ENCODE peak calls at places on chromosomes 11 and 22, in six cellular contexts. G is fibroblast of lung, K is fibroblast of pulmonary artery, P is lower leg skin, I is body of pancreas, J is GM12865. A is an unnamed sample.

GRCh38 chr11:62001450-62002178 is 34.2 kb upstream of the FTH1 start:
- DNase-seq in J (no peak), I (peak; percentile 92), P (no peak), K (peak; percentile 71), G (peak; percentile 46), A (peak; percentile 67)

GRCh38 chr11:35292290-35292689 is 127.1 kb downstream of the SLC1A2 start:
- DNase-seq in G (no peak), J (no peak), P (no peak), K (no peak), I (no peak), A (no peak)

GRCh38 chr11:2912498-2912897 is 16.7 kb downstream of the PHLDA2 start:
- DNase-seq in J (no peak), P (no peak), K (peak; percentile 65), I (peak; percentile 98), G (peak; percentile 74), A (no peak)

GRCh38 chr11:33479216-33479615 is 221.4 kb downstream of the C11orf91 start:
- DNase-seq in K (no peak), G (no peak), J (no peak), P (no peak), I (no peak), A (no peak)

GRCh38 chr11:73176145-73176891 is 34.2 kb upstream of the FCHSD2 start:
- DNase-seq in P (no peak), G (no peak), K (no peak), I (no peak), J (peak; percentile 34), A (no peak)

GRCh38 chr22:27531782-27532530 is 269.6 kb downstream of the MN1 start:
- DNase-seq in P (no peak), K (peak; percentile 86), I (no peak), G (peak; percentile 73), J (no peak), A (peak; percentile 68)

GRCh38 chr11:78840190-78840589 is 265.5 kb upstream of the NARS2 start:
- DNase-seq in P (no peak), I (no peak), J (no peak), G (peak; percentile 97), K (peak; percentile 29), A (no peak)

GRCh38 chr11:126059238-126059761 is 3.4 kb downstream of the CDON start:
- DNase-seq in K (no peak), P (no peak), I (no peak), G (no peak), J (no peak), A (no peak)

GRCh38 chr11:68749501-68750196 is 1.7 kb downstream of the TESMIN start:
- DNase-seq in P (no peak), J (no peak), I (no peak), G (peak; percentile 15), K (peak; percentile 20), A (no peak)

GRCh38 chr22:19701420-19702145 is 12.7 kb upstream of the SEPTIN5 start:
- DNase-seq in P (no peak), I (no peak), J (no peak), K (no peak), G (no peak), A (no peak)

GRCh38 chr22:31161386-31161785 is 1.4 kb downstream of the RNF185 start:
- DNase-seq in I (no peak), G (no peak), J (no peak), P (no peak), K (no peak), A (no peak)
- H3K4me3 ChIP-seq in I (no peak overlapping the region), G (peak overlapping the region; percentile 92), J (no peak overlapping the region), P (no peak overlapping the region), K (peak overlapping the region; percentile 77), A (peak overlapping the region; percentile 97)

GRCh38 chr22:22870577-22871398 is 16.8 kb upstream of the IGLL5 start:
- DNase-seq in G (no peak), J (peak; percentile 46), K (no peak), P (no peak), I (no peak), A (no peak)
- TF ChIP-seq CTCF in G (peak; percentile 2), J (peak; percentile 36), K (peak; percentile 15), P (no peak), I (no peak), A (peak; percentile 33)

GRCh38 chr11:118907051-118907748 is 18.5 kb downstream of the BCL9L start:
- DNase-seq in I (peak; percentile 91), J (peak; percentile 88), G (peak; percentile 71), K (peak; percentile 79), P (peak; percentile 84), A (no peak)
- H3K4me3 ChIP-seq in I (no peak overlapping the region), J (no peak overlapping the region), G (no peak overlapping the region), K (no peak overlapping the region), P (no peak overlapping the region), A (no peak overlapping the region)

DNA sequence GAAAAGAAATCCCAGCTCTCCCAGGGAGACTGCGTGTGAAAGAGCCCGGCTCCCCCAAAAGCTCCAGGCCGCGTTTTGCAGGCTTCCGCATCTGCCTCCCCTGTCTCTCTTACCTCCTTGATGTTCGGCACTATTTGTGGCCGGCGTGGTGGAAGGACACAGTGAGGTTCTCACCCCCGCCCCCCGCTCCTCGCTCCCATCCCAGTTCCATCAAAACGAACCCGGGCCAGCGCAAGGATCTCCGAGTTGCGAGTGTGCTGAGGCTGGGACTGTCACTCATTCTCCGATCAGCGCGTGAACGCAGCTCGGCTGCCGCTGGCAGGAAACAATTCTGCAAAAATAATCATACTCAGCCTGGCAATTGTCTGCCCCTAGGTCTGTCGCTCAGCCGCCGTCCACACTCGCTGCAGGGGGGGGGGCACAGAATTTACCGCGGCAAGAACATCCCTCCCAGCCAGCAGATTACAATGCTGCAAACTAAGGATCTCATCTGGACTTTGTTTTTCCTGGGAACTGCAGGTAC is at the start of gene NCAM1:
- DNase-seq in I (peak; percentile 67), K (peak; percentile 78), G (peak; percentile 81), P (peak; percentile 19), J (peak; percentile 12), A (no peak)
- TF ChIP-seq CTCF in I (no peak), K (no peak), G (no peak), P (no peak), J (no peak), A (no peak)

DNA sequence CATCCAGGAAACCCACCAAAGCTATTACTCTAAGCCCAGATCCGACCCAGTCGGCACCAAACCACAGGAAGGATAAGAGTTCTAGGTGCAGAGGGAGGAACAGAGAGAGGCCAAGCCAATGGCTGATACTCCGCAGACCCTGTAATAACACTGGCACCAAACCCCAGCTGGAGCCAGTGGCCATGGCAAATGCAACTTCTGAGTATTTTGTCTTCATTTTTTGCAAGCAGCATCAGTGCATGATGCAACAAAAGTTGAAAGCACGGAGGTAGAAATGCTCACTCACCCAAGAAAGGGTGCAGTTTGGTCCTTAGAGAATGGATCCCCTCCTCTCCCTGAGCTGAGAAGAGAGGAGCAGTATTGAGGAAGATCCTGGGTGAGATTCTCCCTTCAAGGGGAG is 2.8 kb downstream of the TMEM121B start:
- DNase-seq in K (no peak), G (no peak), I (no peak), J (no peak), P (no peak), A (no peak)
- H3K4me3 ChIP-seq in K (no peak overlapping the region), G (no peak overlapping the region), I (no peak overlapping the region), J (no peak overlapping the region), P (no peak overlapping the region), A (no peak overlapping the region)

GRCh38 chr11:77637345-77638165 is at the start of gene CLNS1A:
- DNase-seq in J (peak; percentile 93), I (peak; percentile 88), K (peak; percentile 92), P (peak; percentile 87), G (peak; percentile 90), A (peak; percentile 42)
- TF ChIP-seq CTCF in J (no peak), I (no peak), K (no peak), P (no peak), G (no peak), A (no peak)

A was measured in epithelial cell of proximal tubule.